ENCODE peak calls at places on chromosomes 4 and X, in seven cellular contexts. T is germinal center; M is CD8-positive, alpha-beta T cell; I is lung; S is NCI-H748 treated with DMSO at 0.1 percent for 48 hours; J is NCI-H1092; C is GM12878. Q is an unnamed sample.

GRCh38 chr4:3776166-3777032 is 10.2 kb downstream of the ADRA2C start:
- DNase-seq in I (no peak), J (no peak), S (no peak), T (no peak), C (no peak), M (no peak), Q (no peak)

GRCh38 chr4:55927776-55928437 is 20.8 kb upstream of the CEP135 start:
- DNase-seq in C (no peak), I (no peak), S (no peak), T (no peak), M (no peak), J (no peak), Q (no peak)

GRCh38 chr4:7052923-7053715 is 9.9 kb downstream of the TADA2B start:
- DNase-seq in J (no peak), C (no peak), M (no peak), T (no peak), S (no peak), I (peak), Q (no peak)

GRCh38 chr4:55038176-55038890 is 87.1 kb downstream of the KDR start:
- DNase-seq in J (no peak), M (no peak), C (no peak), S (no peak), T (no peak), I (peak), Q (no peak)

GRCh38 chrX:1612641-1613286 is 2.1 kb upstream of the ASMT start:
- DNase-seq in I (no peak), M (no peak), S (no peak), C (no peak), T (no peak), J (no peak), Q (no peak)

GRCh38 chr4:83677656-83678055 is 141.7 kb downstream of the GPAT3 start:
- DNase-seq in S (no peak), J (no peak), M (no peak), I (no peak), C (no peak), T (no peak), Q (no peak)

GRCh38 chrX:123876844-123877243 is 17.0 kb downstream of the XIAP start:
- DNase-seq in I (no peak), T (no peak), M (no peak), C (no peak), J (no peak), S (no peak), Q (no peak)

GRCh38 chr4:55345980-55346850 is at the start of gene SRD5A3:
- DNase-seq in S (peak), J (peak), M (peak), C (peak), I (peak), T (peak), Q (peak)

GRCh38 chr4:140928880-140929279 is 172.7 kb upstream of the TBC1D9 start:
- DNase-seq in I (no peak), S (no peak), J (no peak), T (no peak), M (no peak), C (no peak), Q (no peak)

GRCh38 chrX:1807301-1807731 is 192.5 kb downstream of the ASMT start:
- DNase-seq in J (no peak), T (no peak), C (no peak), I (no peak), S (peak), M (no peak), Q (peak)

GRCh38 chr4:185019451-185020292 is 1.4 kb downstream of the HELT start:
- DNase-seq in T (no peak), C (no peak), I (no peak), M (no peak), S (no peak), J (no peak), Q (peak)

GRCh38 chrX:1534321-1535168 is 2.4 kb downstream of the P2RY8 start:
- DNase-seq in S (no peak), C (no peak), J (no peak), M (peak), I (no peak), T (no peak), Q (no peak)

GRCh38 chr4:119865389-119865788 is 201.3 kb downstream of the MAD2L1 start:
- DNase-seq in J (no peak), C (no peak), S (no peak), M (no peak), I (no peak), T (no peak), Q (no peak)

GRCh38 chr4:27985522-27985921 is 1124.9 kb downstream of the STIM2 start:
- DNase-seq in S (no peak), M (no peak), J (no peak), C (peak), T (no peak), I (no peak), Q (no peak)

GRCh38 chrX:9352683-9353430 is 112.0 kb upstream of the TBL1X start:
- DNase-seq in I (peak), M (no peak), J (no peak), C (peak), T (peak), S (no peak), Q (no peak)

GRCh38 chr4:17580969-17581368 is 4.0 kb downstream of the LAP3 start:
- DNase-seq in I (no peak), S (no peak), M (no peak), T (no peak), C (no peak), J (no peak), Q (no peak)

GRCh38 chr4:38009949-38010348 is 49.8 kb downstream of the PTTG2 start:
- DNase-seq in I (no peak), S (no peak), T (no peak), C (no peak), J (no peak), M (no peak), Q (no peak)

GRCh38 chr4:15498356-15498755 is 28.7 kb downstream of the CC2D2A start:
- DNase-seq in I (no peak), C (no peak), J (no peak), T (no peak), S (no peak), M (no peak), Q (no peak)

GRCh38 chr4:138405439-138405838 is 163.3 kb upstream of the SLC7A11 start:
- DNase-seq in M (no peak), J (no peak), I (no peak), C (peak), S (no peak), T (no peak), Q (no peak)

GRCh38 chr4:78057135-78057599 is at the start of gene FRAS1:
- DNase-seq in I (no peak), T (peak), M (peak), S (peak), C (no peak), J (peak), Q (peak)

GRCh38 chr4:19739101-19739651 is 512.5 kb upstream of the SLIT2 start:
- DNase-seq in C (no peak), S (no peak), T (no peak), J (no peak), I (no peak), M (no peak), Q (peak)

GRCh38 chr4:148514041-148514440 is 71.8 kb upstream of the NR3C2 start:
- DNase-seq in M (no peak), J (no peak), I (no peak), S (no peak), C (no peak), T (no peak), Q (no peak)

GRCh38 chr4:120858776-120859175 is 63.8 kb downstream of the PRDM5 start:
- DNase-seq in I (no peak), C (no peak), S (no peak), T (no peak), M (no peak), J (no peak), Q (no peak)

GRCh38 chrX:20325786-20326388 is 59.2 kb upstream of the RPS6KA3 start:
- DNase-seq in S (no peak), I (no peak), T (no peak), J (no peak), C (no peak), M (no peak), Q (no peak)

Q was measured in retina.